ENCODE peak calls at places on chromosomes 13 and 19, in seven cellular contexts. K is psoas muscle, O is left ventricle myocardium inferior, G is GM12865, E is brain microvascular endothelial cell, D is fibroblast of the aortic adventitia, Z is cardiac fibroblast. C is an unnamed sample.

GRCh38 chr19:31139871-31140505 is 209.2 kb downstream of the TSHZ3 start:
- DNase-seq in K (no peak), O (no peak), G (no peak), E (peak; percentile 85), D (peak; percentile 79), Z (peak; percentile 94), C (peak; percentile 37)

GRCh38 chr19:49472936-49473335 is 1.1 kb upstream of the FLT3LG start:
- DNase-seq in K (no peak), O (no peak), G (no peak), E (no peak), D (no peak), Z (no peak), C (no peak)

GRCh38 chr13:109790951-109791605 is 4.7 kb upstream of the IRS2 start:
- DNase-seq in K (no peak), O (no peak), G (no peak), E (peak; percentile 35), D (no peak), Z (peak; percentile 59), C (peak; percentile 36)

GRCh38 chr19:10474962-10475451 is 28.1 kb downstream of the KEAP1 start:
- DNase-seq in K (no peak), O (no peak), G (no peak), E (no peak), D (no peak), Z (no peak), C (no peak)

GRCh38 chr13:32314968-32315254 is 252 bp downstream of the ZAR1L start:
- DNase-seq in K (no peak), O (no peak), G (peak; percentile 75), E (peak; percentile 34), D (peak; percentile 58), Z (peak; percentile 68), C (no peak)

GRCh38 chr13:60707878-60708277 is 310.9 kb downstream of the TDRD3 start:
- DNase-seq in K (no peak), O (no peak), G (no peak), E (no peak), D (no peak), Z (peak; percentile 8), C (no peak)

GRCh38 chr13:89458456-89458855 is 1787.3 kb downstream of the SLITRK5 start:
- DNase-seq in K (no peak), O (no peak), G (no peak), E (no peak), D (no peak), Z (peak; percentile 9), C (no peak)

GRCh38 chr19:18961767-18962423 is 20.9 kb upstream of the HOMER3 start:
- DNase-seq in K (no peak), O (no peak), G (no peak), E (no peak), D (no peak), Z (no peak), C (no peak)

GRCh38 chr13:48595330-48596127 is 58.2 kb upstream of the CYSLTR2 start:
- DNase-seq in K (no peak), O (peak; percentile 49), G (peak; percentile 79), E (peak; percentile 76), D (peak; percentile 83), Z (peak; percentile 85), C (peak; percentile 84)

GRCh38 chr19:46373573-46374359 is 26.9 kb downstream of the PPP5C start:
- DNase-seq in K (peak; percentile 80), O (peak; percentile 85), G (no peak), E (peak; percentile 68), D (peak; percentile 28), Z (peak; percentile 48), C (no peak)

GRCh38 chr13:112893570-112894422 is 75.2 kb upstream of the MCF2L start:
- DNase-seq in K (peak; percentile 55), O (no peak), G (no peak), E (peak; percentile 5), D (peak; percentile 6), Z (peak; percentile 22), C (peak; percentile 51)

GRCh38 chr13:23599083-23599925 is 29.1 kb downstream of the TNFRSF19 start:
- DNase-seq in K (no peak), O (no peak), G (no peak), E (no peak), D (no peak), Z (no peak), C (no peak)
- TF ChIP-seq CTCF in K (no peak), O (no peak), G (no peak), E (peak; percentile 25), D (no peak), Z (no peak), C (no peak)

GRCh38 chr19:7933411-7933810 is 7.5 kb upstream of the CTXN1 start:
- DNase-seq in K (no peak), O (no peak), G (no peak), E (no peak), D (no peak), Z (no peak), C (no peak)
- TF ChIP-seq CTCF in K (peak; percentile 25), O (peak; percentile 17), G (peak; percentile 15), E (peak; percentile 60), D (peak; percentile 33), Z (peak; percentile 36), C (peak; percentile 31)

GRCh38 chr13:41552031-41552430 is 94.7 kb downstream of the RGCC start:
- DNase-seq in K (no peak), O (no peak), G (no peak), E (no peak), D (no peak), Z (no peak), C (no peak)

GRCh38 chr13:41549491-41549890 is 92.1 kb downstream of the RGCC start:
- DNase-seq in K (no peak), O (no peak), G (no peak), E (no peak), D (no peak), Z (no peak), C (no peak)

GRCh38 chr13:41548031-41548430 is 90.7 kb downstream of the RGCC start:
- DNase-seq in K (no peak), O (no peak), G (no peak), E (no peak), D (no peak), Z (no peak), C (no peak)

GRCh38 chr13:41548870-41549269 is 91.5 kb downstream of the RGCC start:
- DNase-seq in K (no peak), O (no peak), G (no peak), E (no peak), D (no peak), Z (no peak), C (no peak)

DNA sequence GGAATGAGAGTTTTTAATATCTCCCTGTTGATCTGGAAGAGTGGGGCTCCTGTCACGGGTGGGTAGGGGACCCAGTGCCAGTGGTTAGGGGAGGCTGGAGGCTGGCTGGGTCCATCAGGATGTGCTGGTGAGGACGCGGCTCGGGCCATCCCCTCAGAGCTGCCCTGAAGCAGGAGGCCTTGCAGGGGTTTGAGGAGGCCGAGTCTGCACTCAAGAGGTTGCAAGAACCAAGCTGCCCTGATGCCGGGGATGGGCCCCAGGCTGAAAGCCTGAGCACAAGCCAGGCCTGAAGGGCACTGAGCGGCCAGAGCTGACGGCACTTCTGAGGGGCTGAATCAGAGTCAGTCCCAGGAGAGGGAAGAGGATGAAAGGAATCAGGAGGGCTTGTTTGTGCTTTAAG is 92.9 kb downstream of the RGCC start:
- DNase-seq in K (no peak), O (no peak), G (no peak), E (no peak), D (no peak), Z (no peak), C (no peak)
- TF ChIP-seq CTCF in K (no peak), O (no peak), G (no peak), E (no peak), D (no peak), Z (no peak), C (no peak)

DNA sequence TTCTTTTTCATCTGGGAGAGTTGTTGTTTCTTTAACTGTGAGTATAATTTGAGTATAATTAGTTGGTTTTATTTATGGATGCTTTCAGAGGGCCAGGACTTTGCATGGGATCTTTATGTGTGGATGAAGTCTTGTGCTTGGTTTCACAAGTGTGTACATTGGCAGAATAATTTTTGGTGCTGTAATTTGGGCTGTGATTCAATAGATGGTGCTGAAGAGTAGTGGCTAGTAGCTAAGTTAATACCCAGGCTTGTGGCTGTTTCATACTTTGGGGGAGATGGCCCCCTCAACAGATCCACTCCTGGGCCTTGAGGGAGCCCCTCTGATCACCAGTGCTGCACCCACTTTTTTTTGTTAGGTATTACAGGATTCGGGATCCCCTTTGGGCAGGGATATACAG is 1142.4 kb downstream of the SLITRK1 start:
- DNase-seq in K (no peak), O (no peak), G (no peak), E (peak; percentile 25), D (peak; percentile 37), Z (no peak), C (no peak)
- TF ChIP-seq CTCF in K (no peak), O (no peak), G (no peak), E (peak; percentile 44), D (peak; percentile 44), Z (no peak), C (no peak)

GRCh38 chr19:56083668-56084067 is 37.4 kb downstream of the ZNF787 start:
- DNase-seq in K (no peak), O (no peak), G (no peak), E (no peak), D (no peak), Z (no peak), C (no peak)

GRCh38 chr19:56084835-56085536 is 36.1 kb downstream of the ZNF787 start:
- DNase-seq in K (no peak), O (no peak), G (no peak), E (no peak), D (no peak), Z (no peak), C (no peak)

GRCh38 chr19:56076413-56076998 is 44.6 kb downstream of the ZNF787 start:
- DNase-seq in K (no peak), O (no peak), G (peak; percentile 55), E (peak; percentile 49), D (peak; percentile 73), Z (peak; percentile 72), C (peak; percentile 56)

GRCh38 chr19:56079609-56080008 is 41.5 kb downstream of the ZNF787 start:
- DNase-seq in K (no peak), O (no peak), G (no peak), E (no peak), D (no peak), Z (no peak), C (no peak)

DNA sequence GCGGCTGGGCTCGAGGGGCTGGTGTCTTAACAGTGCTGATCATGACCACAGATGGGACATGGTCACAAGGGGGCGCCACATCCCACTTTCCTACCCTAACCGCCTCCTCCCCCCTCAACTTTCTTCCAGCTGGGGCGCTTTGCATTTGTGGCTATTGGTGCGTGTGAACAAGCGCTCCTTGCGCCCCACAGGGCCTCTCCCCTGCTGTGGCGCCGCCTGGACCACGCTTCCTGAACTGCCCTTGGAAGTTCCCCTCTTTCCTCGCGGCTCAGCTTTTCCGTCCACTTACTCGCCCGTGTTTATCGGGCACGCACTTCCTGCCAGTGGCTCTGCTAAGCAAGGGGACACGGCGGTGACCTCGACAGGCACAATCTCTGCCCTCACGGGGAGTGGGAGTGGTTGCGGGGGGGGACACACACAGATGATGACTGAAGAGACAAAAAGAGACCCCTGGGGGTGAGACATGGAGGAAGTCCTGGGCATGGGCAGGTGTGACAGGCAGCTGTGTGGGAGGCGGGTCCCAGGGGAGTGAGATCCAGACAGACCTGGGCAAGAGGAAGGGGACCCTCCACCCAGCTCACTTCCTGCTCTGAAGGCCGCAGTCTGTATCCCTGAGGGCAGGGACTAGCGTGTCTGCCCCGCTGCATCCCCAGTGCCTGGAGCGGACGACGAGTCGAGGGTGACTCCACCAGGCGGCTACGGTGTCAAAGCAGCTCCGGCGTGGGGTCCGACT is 40.3 kb downstream of the ZNF787 start:
- DNase-seq in K (peak; percentile 82), O (peak; percentile 85), G (peak; percentile 91), E (peak; percentile 85), D (peak; percentile 81), Z (peak; percentile 85), C (peak; percentile 85)
- TF ChIP-seq CTCF in K (peak; percentile 39), O (peak; percentile 64), G (peak; percentile 71), E (peak; percentile 74), D (peak; percentile 58), Z (peak; percentile 65), C (peak; percentile 70)